ENCODE peak calls at places on chromosome 1, in ten cellular contexts. U, Y, F, E, P, V, H, B, N and S are unnamed samples.

GRCh38 chr1:12034381-12034801 is 15.1 kb downstream of the MIIP start:
- DNase-seq in U (no peak), Y (no peak), F (no peak), E (peak), P (no peak), V (no peak), H (peak), B (no peak), N (no peak), S (no peak)

GRCh38 chr1:83694449-83694848 is 304.5 kb downstream of the TTLL7 start:
- DNase-seq in U (no peak), Y (no peak), F (no peak), E (no peak), P (no peak), V (no peak), H (no peak), B (no peak), N (no peak), S (no peak)

GRCh38 chr1:23108918-23109533 is 59.6 kb downstream of the LUZP1 start:
- DNase-seq in U (no peak), Y (no peak), F (no peak), E (no peak), P (no peak), V (no peak), H (no peak), B (no peak), N (peak), S (no peak)

GRCh38 chr1:228198977-228199590 is 8.8 kb upstream of the OBSCN start:
- DNase-seq in U (no peak), Y (no peak), F (no peak), E (no peak), P (no peak), V (no peak), H (no peak), B (no peak), N (no peak), S (no peak)

GRCh38 chr1:63773815-63774616 is at the start of gene ROR1:
- DNase-seq in U (peak), Y (peak), F (peak), E (peak), P (peak), V (no peak), H (peak), B (peak), N (peak), S (peak)

GRCh38 chr1:76317299-76317913 is 242.9 kb downstream of the ST6GALNAC3 start:
- DNase-seq in U (no peak), Y (no peak), F (no peak), E (no peak), P (no peak), V (no peak), H (no peak), B (no peak), N (no peak), S (no peak)

GRCh38 chr1:9306006-9306405 is 13.3 kb downstream of the SPSB1 start:
- DNase-seq in U (no peak), Y (no peak), F (no peak), E (no peak), P (no peak), V (no peak), H (no peak), B (no peak), N (no peak), S (no peak)

GRCh38 chr1:29136463-29136915 is 12.8 kb upstream of the TMEM200B start:
- DNase-seq in U (no peak), Y (no peak), F (no peak), E (peak), P (no peak), V (no peak), H (peak), B (peak), N (no peak), S (no peak)

GRCh38 chr1:215459136-215459535 is 108.0 kb upstream of the KCTD3 start:
- DNase-seq in U (no peak), Y (no peak), F (no peak), E (no peak), P (no peak), V (no peak), H (peak), B (no peak), N (no peak), S (no peak)

GRCh38 chr1:162213281-162213909 is 143.9 kb downstream of the NOS1AP start:
- DNase-seq in U (no peak), Y (no peak), F (no peak), E (peak), P (no peak), V (no peak), H (no peak), B (no peak), N (no peak), S (no peak)